ENCODE peak calls at places on chromosomes 13 and 19, in ten cellular contexts. X, N, H, W, R, J, A, Y, Q and B are unnamed samples.

GRCh38 chr13:92362717-92363116 is 863.9 kb upstream of the GPC6 start:
- DNase-seq in X (no peak), N (no peak), H (no peak), W (no peak), R (no peak), J (no peak), A (peak), Y (no peak), Q (no peak), B (no peak)

GRCh38 chr13:36084131-36084530 is 47.1 kb downstream of the DCLK1 start:
- DNase-seq in X (no peak), N (no peak), H (no peak), W (no peak), R (no peak), J (no peak), A (no peak), Y (no peak), Q (no peak), B (no peak)

GRCh38 chr19:6531163-6531955 is 533 bp downstream of the TNFSF9 start:
- DNase-seq in X (no peak), N (no peak), H (no peak), W (no peak), R (no peak), J (no peak), A (no peak), Y (peak), Q (no peak), B (no peak)

GRCh38 chr13:95709101-95709500 is 32.2 kb downstream of the DNAJC3 start:
- DNase-seq in X (no peak), N (no peak), H (no peak), W (no peak), R (no peak), J (no peak), A (no peak), Y (no peak), Q (no peak), B (no peak)

GRCh38 chr13:44050450-44051063 is 170.9 kb downstream of the LACC1 start:
- DNase-seq in X (peak), N (no peak), H (no peak), W (no peak), R (no peak), J (no peak), A (no peak), Y (no peak), Q (no peak), B (no peak)

GRCh38 chr13:99063952-99064351 is 86.1 kb upstream of the DOCK9 start:
- DNase-seq in X (no peak), N (no peak), H (no peak), W (no peak), R (no peak), J (no peak), A (no peak), Y (no peak), Q (no peak), B (no peak)

GRCh38 chr13:87331178-87331577 is 340.0 kb upstream of the SLITRK5 start:
- DNase-seq in X (no peak), N (peak), H (no peak), W (no peak), R (no peak), J (no peak), A (peak), Y (no peak), Q (no peak), B (peak)

GRCh38 chr19:35717665-35718344 is at the start of gene KMT2B:
- DNase-seq in X (peak), N (no peak), H (peak), W (peak), R (no peak), J (no peak), A (no peak), Y (no peak), Q (no peak), B (no peak)

GRCh38 chr13:80084086-80084676 is 256.7 kb downstream of the SPRY2 start:
- DNase-seq in X (no peak), N (no peak), H (no peak), W (no peak), R (no peak), J (no peak), A (no peak), Y (no peak), Q (no peak), B (no peak)

GRCh38 chr13:114132419-114133121 is at the start of gene RASA3:
- DNase-seq in X (peak), N (no peak), H (peak), W (peak), R (no peak), J (peak), A (peak), Y (peak), Q (no peak), B (peak)

GRCh38 chr13:114130131-114130707 is 2.2 kb downstream of the RASA3 start:
- DNase-seq in X (no peak), N (no peak), H (no peak), W (no peak), R (no peak), J (no peak), A (no peak), Y (no peak), Q (no peak), B (no peak)

GRCh38 chr13:114131581-114132418 is 623 bp downstream of the RASA3 start:
- DNase-seq in X (no peak), N (no peak), H (no peak), W (no peak), R (no peak), J (no peak), A (no peak), Y (no peak), Q (no peak), B (no peak)

GRCh38 chr13:114129649-114130062 is 2.8 kb downstream of the RASA3 start:
- DNase-seq in X (no peak), N (no peak), H (peak), W (no peak), R (no peak), J (no peak), A (no peak), Y (no peak), Q (no peak), B (no peak)

DNA sequence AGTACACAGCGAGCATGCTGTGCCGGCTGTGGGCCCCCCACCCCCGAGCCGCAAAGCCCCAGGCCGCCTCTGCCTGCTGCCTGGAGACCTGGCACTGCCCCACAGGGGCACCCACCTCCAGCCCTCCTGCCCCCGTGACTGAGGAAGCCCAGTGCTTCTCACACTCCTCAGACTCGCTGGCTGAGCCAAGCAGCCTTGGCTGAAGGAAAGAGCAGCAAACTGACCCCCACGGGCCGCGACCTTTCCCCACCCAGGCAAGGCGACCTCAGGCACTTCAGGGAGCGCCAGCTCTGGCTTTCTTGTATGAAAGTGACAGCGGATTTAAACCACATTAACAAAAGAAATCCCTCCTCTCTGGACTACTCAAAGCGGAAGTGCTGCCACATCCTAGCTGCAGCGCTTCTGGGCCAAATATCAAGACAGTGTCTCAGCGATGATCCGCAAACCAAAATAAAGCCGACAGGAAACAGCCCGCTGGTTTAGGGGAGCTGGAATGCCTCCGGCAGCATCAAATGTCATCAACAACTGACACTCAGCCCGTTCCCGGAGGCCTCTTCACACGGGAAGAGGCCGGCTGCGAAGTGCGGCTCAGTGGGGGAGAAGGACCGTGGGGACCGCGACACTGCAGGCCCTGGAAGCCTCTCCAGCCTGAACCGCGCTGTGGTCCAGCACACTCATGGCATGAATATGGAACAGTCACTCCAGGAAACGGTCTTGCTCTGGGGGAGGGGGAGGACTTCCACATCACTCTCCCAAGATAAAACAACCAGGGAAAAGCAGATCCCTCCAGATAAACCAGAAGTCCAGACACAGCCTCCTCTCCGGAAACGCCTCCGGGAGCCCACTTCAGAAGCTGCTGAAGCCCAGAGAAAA is 1.5 kb downstream of the RASA3 start:
- DNase-seq in X (peak), N (no peak), H (peak), W (no peak), R (no peak), J (no peak), A (no peak), Y (no peak), Q (no peak), B (no peak)
- H3K27ac ChIP-seq in X (peak), N (peak), H (peak), W (no peak), R (peak), J (no peak), A (peak), Y (peak), Q (peak), B (peak)

GRCh38 chr19:23758187-23759074 is at the start of gene ZNF681:
- DNase-seq in X (peak), N (peak), H (peak), W (peak), R (peak), J (peak), A (peak), Y (peak), Q (peak), B (peak)
- TF ChIP-seq POLR2A in X (no peak), N (no peak), H (no peak), W (no peak), R (no peak), J (peak), A (peak), Y (peak), Q (no peak), B (peak)

DNA sequence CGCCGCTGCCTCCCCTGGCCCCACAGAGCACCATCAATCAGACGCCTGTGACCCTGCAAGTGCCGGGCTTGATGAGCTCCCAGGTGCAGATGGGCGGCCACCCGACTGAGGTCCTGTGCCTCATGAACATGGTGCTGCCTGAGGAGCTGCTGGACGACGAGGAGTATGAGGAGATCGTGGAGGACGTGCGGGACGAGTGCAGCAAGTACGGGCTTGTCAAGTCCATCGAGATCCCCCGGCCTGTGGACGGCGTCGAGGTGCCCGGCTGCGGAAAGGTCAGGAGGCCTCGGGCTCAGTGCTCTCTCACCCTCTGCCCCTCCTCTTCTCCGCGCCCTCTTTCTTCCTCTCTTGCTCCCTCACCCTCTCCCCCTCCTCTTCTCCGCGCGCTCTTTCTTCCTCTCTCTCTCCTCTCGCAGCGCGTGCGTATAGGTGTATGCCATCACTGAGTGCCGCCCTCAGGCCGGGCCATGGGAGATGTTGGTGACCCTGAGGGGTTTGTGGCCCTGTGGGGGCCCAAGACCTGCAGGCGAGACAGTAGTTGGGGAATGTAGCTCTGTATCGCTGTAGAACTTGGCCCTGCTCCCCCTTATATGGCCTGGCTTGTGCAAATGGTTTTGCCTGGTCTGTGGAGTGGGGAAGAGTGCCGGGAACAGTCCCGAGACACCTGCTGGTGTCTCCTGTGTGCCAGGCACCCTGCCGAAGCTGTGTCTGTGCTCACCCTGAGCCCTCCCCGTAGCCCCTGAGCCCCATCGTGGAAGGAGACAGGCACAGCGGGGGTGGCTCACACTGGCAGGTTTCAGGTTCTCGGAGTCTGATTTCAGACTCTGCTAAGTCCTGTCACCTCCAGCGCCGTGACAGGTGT is 5.4 kb upstream of the EPN1 start:
- DNase-seq in X (no peak), N (no peak), H (no peak), W (no peak), R (no peak), J (no peak), A (no peak), Y (no peak), Q (no peak), B (no peak)
- H3K27ac ChIP-seq in X (no peak), N (no peak), H (no peak), W (no peak), R (no peak), J (no peak), A (peak), Y (no peak), Q (no peak), B (no peak)

GRCh38 chr19:58353717-58354477 is 605 bp upstream of the A1BG start:
- DNase-seq in X (no peak), N (no peak), H (no peak), W (no peak), R (no peak), J (no peak), A (no peak), Y (no peak), Q (no peak), B (no peak)
- TF ChIP-seq POLR2A in X (no peak), N (no peak), H (no peak), W (no peak), R (no peak), J (no peak), A (no peak), Y (no peak), Q (no peak), B (no peak)

DNA sequence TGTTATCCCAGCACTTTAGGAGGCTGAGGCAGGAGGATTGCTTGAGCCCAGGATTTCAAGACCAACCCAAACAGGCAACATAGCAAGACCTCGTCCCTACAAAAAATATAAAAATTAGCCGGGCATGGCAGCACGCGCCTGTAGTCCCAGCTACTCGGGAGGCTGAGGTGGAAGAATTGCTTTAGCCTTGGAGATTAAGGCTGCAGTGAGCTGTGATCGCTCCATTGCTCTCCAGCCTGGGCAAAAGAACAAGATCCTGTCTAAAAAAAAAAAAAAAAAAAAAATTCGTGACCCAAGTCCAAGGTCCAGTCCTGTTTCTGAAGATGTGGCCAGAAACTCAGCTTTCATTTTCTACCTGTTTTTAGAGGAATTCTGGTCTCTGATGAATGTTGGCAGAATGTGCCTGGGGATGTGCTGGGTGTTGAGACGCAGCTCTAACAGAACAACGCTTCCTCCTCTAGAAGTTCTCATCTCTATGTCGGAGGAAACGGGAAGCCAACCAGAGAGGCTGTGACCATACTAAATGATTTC is 1.9 kb upstream of the PGPEP1 start:
- DNase-seq in X (no peak), N (no peak), H (no peak), W (no peak), R (no peak), J (no peak), A (peak), Y (no peak), Q (no peak), B (no peak)
- H3K27ac ChIP-seq in X (no peak), N (no peak), H (no peak), W (no peak), R (no peak), J (no peak), A (peak), Y (no peak), Q (no peak), B (no peak)

DNA sequence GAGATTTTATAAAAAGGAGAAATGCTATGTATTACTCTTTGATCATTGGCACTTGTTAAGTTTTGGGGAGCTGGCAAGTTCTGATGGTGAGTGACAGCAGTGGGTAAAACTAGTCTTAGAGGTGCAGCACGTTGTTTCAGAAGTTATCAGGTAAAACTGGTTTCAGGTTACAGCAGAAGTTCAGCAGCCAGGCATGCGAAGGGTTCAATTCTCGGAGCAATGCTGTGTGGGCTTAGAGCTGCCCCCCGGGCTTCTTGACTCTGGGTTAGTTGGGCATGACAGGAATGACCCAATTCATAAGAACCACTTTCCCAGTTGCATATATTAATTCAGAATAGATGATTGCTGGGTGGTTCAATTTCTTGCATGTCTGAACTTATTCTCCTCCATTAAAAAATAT is 34.8 kb downstream of the ING1 start:
- DNase-seq in X (no peak), N (no peak), H (no peak), W (no peak), R (no peak), J (no peak), A (no peak), Y (no peak), Q (no peak), B (no peak)
- TF ChIP-seq POLR2A in X (no peak), N (no peak), H (no peak), W (no peak), R (no peak), J (no peak), A (no peak), Y (no peak), Q (no peak), B (no peak)

GRCh38 chr19:55673465-55673864 is 1.6 kb upstream of the EPN1 start:
- DNase-seq in X (no peak), N (no peak), H (no peak), W (no peak), R (no peak), J (no peak), A (no peak), Y (no peak), Q (no peak), B (no peak)

GRCh38 chr19:55672418-55672817 is 2.6 kb upstream of the EPN1 start:
- DNase-seq in X (no peak), N (no peak), H (no peak), W (no peak), R (no peak), J (no peak), A (no peak), Y (no peak), Q (no peak), B (no peak)

GRCh38 chr19:55674841-55675660 is at the start of gene EPN1:
- DNase-seq in X (peak), N (peak), H (peak), W (peak), R (peak), J (peak), A (peak), Y (peak), Q (peak), B (peak)

GRCh38 chr19:55674459-55674840 is 576 bp upstream of the EPN1 start:
- DNase-seq in X (no peak), N (no peak), H (no peak), W (no peak), R (no peak), J (no peak), A (no peak), Y (no peak), Q (no peak), B (no peak)

GRCh38 chr19:55673889-55674288 is 1.1 kb upstream of the EPN1 start:
- DNase-seq in X (no peak), N (no peak), H (no peak), W (no peak), R (no peak), J (no peak), A (no peak), Y (no peak), Q (no peak), B (no peak)
- H3K27ac ChIP-seq in X (peak), N (peak), H (peak), W (no peak), R (peak), J (no peak), A (peak), Y (no peak), Q (peak), B (no peak)

GRCh38 chr19:16586477-16586871 is 14.3 kb upstream of the SLC35E1 start:
- DNase-seq in X (no peak), N (no peak), H (no peak), W (no peak), R (no peak), J (no peak), A (no peak), Y (peak), Q (no peak), B (no peak)

GRCh38 chr19:16587031-16588023 is 15.1 kb upstream of the SLC35E1 start:
- DNase-seq in X (peak), N (no peak), H (no peak), W (no peak), R (no peak), J (no peak), A (no peak), Y (peak), Q (no peak), B (no peak)

GRCh38 chr19:16589917-16590316 is 17.7 kb upstream of the SLC35E1 start:
- DNase-seq in X (no peak), N (no peak), H (no peak), W (no peak), R (no peak), J (no peak), A (no peak), Y (peak), Q (no peak), B (no peak)

GRCh38 chr19:16588824-16589577 is 16.8 kb upstream of the SLC35E1 start:
- DNase-seq in X (no peak), N (no peak), H (no peak), W (no peak), R (no peak), J (no peak), A (no peak), Y (peak), Q (no peak), B (no peak)

DNA sequence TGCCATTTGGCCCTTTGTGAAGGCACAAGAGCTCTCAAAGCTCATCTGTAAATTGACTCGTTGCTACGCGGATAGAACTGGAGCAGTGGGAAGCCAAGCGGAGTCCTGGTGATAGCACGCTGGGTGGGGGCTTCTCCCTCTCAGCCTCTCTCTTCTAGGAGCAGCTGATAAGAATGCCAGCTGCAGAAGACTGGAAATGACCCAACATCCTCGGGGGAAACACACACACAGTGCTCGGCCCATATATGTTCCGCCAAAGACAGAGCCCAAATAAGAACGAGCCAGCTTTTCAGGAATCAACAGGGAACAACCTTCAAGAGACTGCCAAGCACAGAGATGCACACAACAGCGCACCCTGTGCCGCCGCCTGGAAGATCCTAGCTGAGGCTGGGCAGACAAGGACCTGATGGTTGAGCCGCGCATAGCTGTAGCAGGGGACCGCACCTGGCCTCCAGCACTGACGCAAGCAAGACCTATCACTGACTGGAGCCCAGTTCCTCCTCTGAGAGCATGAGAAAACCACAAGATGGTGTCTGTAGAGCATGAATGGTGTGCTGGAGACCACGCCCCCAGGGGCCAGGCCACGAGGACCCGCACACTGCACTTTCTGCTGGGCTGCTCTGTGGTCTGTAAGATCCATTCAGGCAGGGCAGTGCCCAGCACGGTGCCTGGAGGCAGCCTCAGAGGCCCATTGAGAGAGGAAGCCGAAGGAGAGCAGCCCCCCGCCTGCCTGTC is 16.0 kb upstream of the SLC35E1 start:
- DNase-seq in X (no peak), N (no peak), H (no peak), W (no peak), R (no peak), J (no peak), A (no peak), Y (peak), Q (no peak), B (peak)
- TF ChIP-seq POLR2A in X (no peak), N (no peak), H (no peak), W (no peak), R (no peak), J (no peak), A (no peak), Y (no peak), Q (no peak), B (no peak)

GRCh38 chr19:10744222-10744847 is 26.5 kb downstream of the DNM2 start:
- DNase-seq in X (no peak), N (no peak), H (no peak), W (no peak), R (no peak), J (no peak), A (no peak), Y (no peak), Q (no peak), B (peak)
- H3K27ac ChIP-seq in X (peak), N (peak), H (peak), W (no peak), R (no peak), J (no peak), A (peak), Y (no peak), Q (no peak), B (peak)

GRCh38 chr19:15254547-15254946 is 22.3 kb upstream of the EPHX3 start:
- DNase-seq in X (no peak), N (no peak), H (no peak), W (no peak), R (no peak), J (no peak), A (no peak), Y (no peak), Q (no peak), B (no peak)
- TF ChIP-seq POLR2A in X (no peak), N (no peak), H (no peak), W (no peak), R (no peak), J (no peak), A (no peak), Y (no peak), Q (no peak), B (no peak)